ENCODE peak calls at places on chromosomes 11 and 22, in five cellular contexts. Y is CD4-positive, CD25-positive, alpha-beta regulatory T cell; V is aorta; C is cardiac muscle cell; A is fibroblast of lung. B is an unnamed sample.

GRCh38 chr11:103736986-103737622 is 299.3 kb upstream of the DDI1 start:
- DNase-seq in A (no peak), C (peak; percentile 10), Y (no peak), V (no peak), B (no peak)

GRCh38 chr11:12824281-12825041 is 150.2 kb downstream of the TEAD1 start:
- DNase-seq in V (no peak), A (no peak), Y (no peak), C (peak; percentile 47), B (no peak)

GRCh38 chr22:41288245-41288946 is 2.4 kb upstream of the RANGAP1 start:
- DNase-seq in V (no peak), A (peak; percentile 84), Y (no peak), C (peak; percentile 18), B (peak; percentile 61)

GRCh38 chr11:100821198-100821597 is 134.1 kb downstream of the ARHGAP42 start:
- DNase-seq in A (no peak), V (no peak), C (no peak), Y (no peak), B (no peak)

GRCh38 chr11:118005224-118006152 is 19.3 kb downstream of the IL10RA start:
- DNase-seq in A (no peak), Y (no peak), C (no peak), V (no peak), B (no peak)

GRCh38 chr11:73203322-73203721 is 14.8 kb upstream of the P2RY2 start:
- DNase-seq in C (no peak), V (no peak), A (no peak), Y (no peak), B (no peak)

GRCh38 chr11:134098566-134099184 is 29.8 kb downstream of the JAM3 start:
- DNase-seq in A (no peak), Y (no peak), V (no peak), C (peak; percentile 24), B (no peak)

GRCh38 chr11:94473177-94473799 is 20.4 kb downstream of the MRE11 start:
- DNase-seq in Y (no peak), C (no peak), A (peak; percentile 87), V (no peak), B (no peak)

GRCh38 chr11:13238879-13239514 is 38.6 kb upstream of the BMAL1 start:
- DNase-seq in A (peak; percentile 35), C (peak; percentile 78), Y (peak; percentile 23), V (no peak), B (peak; percentile 42)

GRCh38 chr11:32122200-32122599 is 31.3 kb downstream of the RCN1 start:
- DNase-seq in V (no peak), Y (no peak), C (no peak), A (no peak), B (no peak)

GRCh38 chr22:44937216-44937615 is 72.6 kb downstream of the PHF21B start:
- DNase-seq in A (no peak), V (peak; percentile 44), Y (no peak), C (no peak), B (no peak)

GRCh38 chr22:47597041-47597440 is 834.6 kb downstream of the TBC1D22A start:
- DNase-seq in C (no peak), Y (no peak), V (no peak), A (no peak), B (no peak)
- H3K9me3 ChIP-seq in C (no peaks in the 10 kb centered on the region), Y (no peaks in the 10 kb centered on the region), V (no peaks in the 10 kb centered on the region), A (no peaks in the 10 kb centered on the region), B (no peaks in the 10 kb centered on the region)

GRCh38 chr22:29427176-29427760 is 11.1 kb upstream of the RFPL1 start:
- DNase-seq in A (no peak), C (no peak), Y (no peak), V (no peak), B (no peak)
- H3K9me3 ChIP-seq in A (no peaks in the 10 kb centered on the region), C (no peaks in the 10 kb centered on the region), Y (no peaks in the 10 kb centered on the region), V (no peaks in the 10 kb centered on the region), B (no peaks in the 10 kb centered on the region)

DNA sequence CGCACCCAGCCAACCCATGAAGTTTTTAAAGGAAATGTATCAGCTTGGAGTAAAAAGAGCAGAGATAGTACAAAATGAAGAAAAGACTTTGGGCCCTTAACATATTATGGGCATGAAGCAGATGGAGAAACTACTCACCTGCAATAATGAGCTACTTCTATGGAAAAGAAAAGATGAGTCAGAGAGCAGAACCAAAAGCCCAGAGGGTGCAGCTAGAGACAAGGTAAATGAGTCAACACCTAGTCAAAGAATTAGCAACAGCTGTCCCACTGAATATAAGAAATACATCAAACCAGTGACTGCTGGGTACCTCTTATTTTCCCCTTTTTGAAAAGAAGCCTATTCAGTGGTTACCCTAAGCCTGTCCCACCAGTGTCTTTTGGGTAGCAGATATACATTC is 61.8 kb downstream of the RPL27A start:
- DNase-seq in A (peak; percentile 56), V (no peak), C (no peak), Y (no peak), B (no peak)
- H3K9me3 ChIP-seq in A (no peaks in the 10 kb centered on the region), V (no peaks in the 10 kb centered on the region), C (no peaks in the 10 kb centered on the region), Y (no peaks in the 10 kb centered on the region), B (no peaks in the 10 kb centered on the region)

DNA sequence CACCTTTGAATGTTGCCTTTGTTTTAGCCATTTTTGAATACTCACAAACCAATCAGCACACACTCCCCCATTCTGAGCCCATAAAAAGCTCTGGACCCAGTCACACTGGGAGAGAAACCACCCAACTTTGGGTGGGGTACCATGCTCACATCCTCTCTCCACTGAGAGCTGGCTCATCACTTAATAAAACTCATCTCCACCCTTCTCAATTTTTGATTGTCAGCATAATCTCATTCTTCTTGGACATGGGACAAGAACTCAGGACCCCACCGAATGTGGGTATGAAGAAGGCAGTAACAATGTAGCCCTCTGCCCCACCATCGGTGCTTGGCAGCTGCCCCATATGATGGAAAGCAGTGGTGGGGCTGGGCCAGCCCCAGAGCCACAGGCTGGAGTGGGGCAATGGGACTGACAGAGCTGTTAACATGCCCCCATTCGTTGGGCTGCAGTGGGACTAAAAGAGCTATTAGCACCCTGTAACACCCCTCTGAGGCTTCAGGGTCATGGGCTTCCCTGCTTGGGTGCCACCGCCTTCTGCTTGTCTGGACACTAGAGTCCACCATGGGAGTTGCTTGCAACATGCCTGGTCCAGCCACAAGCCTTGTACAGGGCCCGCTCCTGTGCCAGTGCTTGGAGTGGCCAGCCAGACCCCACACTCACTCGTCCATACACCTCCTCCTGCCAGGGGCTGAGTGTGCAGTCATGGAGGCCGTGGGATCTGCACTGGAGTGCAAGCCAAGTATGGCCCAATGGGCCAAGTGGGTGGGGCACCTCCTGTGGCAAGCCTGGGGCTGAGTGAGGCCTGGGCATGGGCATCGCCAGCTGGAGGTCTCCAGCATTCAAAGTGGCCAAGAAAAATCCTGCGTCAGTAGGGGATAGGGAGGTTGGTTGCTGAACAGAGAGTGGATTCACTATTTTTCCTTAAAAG is 471.1 kb downstream of the TBC1D22A start:
- DNase-seq in Y (no peak), C (no peak), V (no peak), A (no peak), B (no peak)
- H3K9me3 ChIP-seq in Y (no peaks in the 10 kb centered on the region), C (peaks cover 4% of the 10 kb centered on the region), V (peaks cover 2% of the 10 kb centered on the region), A (no peaks in the 10 kb centered on the region), B (no peaks in the 10 kb centered on the region)

GRCh38 chr22:23913306-23913660 is 19.1 kb downstream of the MIF start:
- DNase-seq in Y (no peak), C (no peak), V (no peak), A (no peak), B (no peak)
- H3K9me3 ChIP-seq in Y (no peaks in the 10 kb centered on the region), C (no peaks in the 10 kb centered on the region), V (no peaks in the 10 kb centered on the region), A (no peaks in the 10 kb centered on the region), B (no peaks in the 10 kb centered on the region)

GRCh38 chr22:48593551-48593950 is 1234.1 kb downstream of the BRD1 start:
- DNase-seq in V (no peak), C (no peak), A (no peak), Y (no peak), B (no peak)
- H3K9me3 ChIP-seq in V (no peaks in the 10 kb centered on the region), C (no peaks in the 10 kb centered on the region), A (no peaks in the 10 kb centered on the region), Y (no peaks in the 10 kb centered on the region), B (peaks cover 4% of the 10 kb centered on the region)

GRCh38 chr11:17371614-17372013 is 16.8 kb downstream of the KCNJ11 start:
- DNase-seq in V (no peak), A (peak; percentile 60), Y (no peak), C (peak; percentile 25), B (no peak)

GRCh38 chr11:17369094-17369493 is 17.5 kb downstream of the NCR3LG1 start:
- DNase-seq in C (no peak), Y (no peak), V (no peak), A (no peak), B (no peak)

GRCh38 chr11:17368551-17368950 is 17.0 kb downstream of the NCR3LG1 start:
- DNase-seq in V (no peak), Y (no peak), A (no peak), C (no peak), B (no peak)

GRCh38 chr11:17366491-17366890 is 14.9 kb downstream of the NCR3LG1 start:
- DNase-seq in V (no peak), A (no peak), Y (no peak), C (no peak), B (no peak)

GRCh38 chr11:17369685-17370243 is 18.2 kb downstream of the NCR3LG1 start:
- DNase-seq in A (no peak), Y (no peak), V (no peak), C (no peak), B (no peak)
- H3K9me3 ChIP-seq in A (peaks cover 9% of the 10 kb centered on the region), Y (peaks cover 32% of the 10 kb centered on the region), V (peaks cover 32% of the 10 kb centered on the region), C (no peaks in the 10 kb centered on the region), B (no peaks in the 10 kb centered on the region)

GRCh38 chr22:47371263-47372090 is 609.0 kb downstream of the TBC1D22A start:
- DNase-seq in V (no peak), C (no peak), A (no peak), Y (no peak), B (no peak)
- H3K9me3 ChIP-seq in V (no peaks in the 10 kb centered on the region), C (peaks cover 2% of the 10 kb centered on the region), A (no peaks in the 10 kb centered on the region), Y (no peaks in the 10 kb centered on the region), B (peaks cover 2% of the 10 kb centered on the region)

B was measured in BE2C.